ENCODE peak calls at places on chromosomes 13 and 19, in four cellular contexts. Q, G, B and F are unnamed samples.
A peak's percentile ranks its signal among the peaks of the same experiment; 100 is the strongest.

GRCh38 chr13:95367309-95367843 is 66.1 kb upstream of the ABCC4 start:
- DNase-seq in Q (no peak), G (no peak), B (no peak), F (no peak)

GRCh38 chr19:33234092-33234491 is 8.4 kb upstream of the SLC7A10 start:
- DNase-seq in Q (no peak), G (no peak), B (no peak), F (no peak)

GRCh38 chr13:45439781-45440462 is 21.7 kb upstream of the SLC25A30 start:
- DNase-seq in Q (peak; percentile 15), G (no peak), B (no peak), F (no peak)

GRCh38 chr13:33992891-33993336 is 175.0 kb downstream of the RFC3 start:
- DNase-seq in Q (no peak), G (no peak), B (no peak), F (no peak)

GRCh38 chr19:3679581-3679980 is 20.7 kb downstream of the PIP5K1C start:
- DNase-seq in Q (no peak), G (no peak), B (no peak), F (no peak)

GRCh38 chr19:23547816-23548430 is 139.1 kb downstream of the ZNF675 start:
- DNase-seq in Q (no peak), G (no peak), B (no peak), F (no peak)

GRCh38 chr19:47267350-47267759 is 7.3 kb upstream of the INAFM1 start:
- DNase-seq in Q (no peak), G (no peak), B (no peak), F (no peak)

GRCh38 chr13:78060966-78061365 is 142.3 kb upstream of the EDNRB start:
- DNase-seq in Q (no peak), G (no peak), B (no peak), F (no peak)

GRCh38 chr13:103952183-103952582 is 886.0 kb upstream of the SLC10A2 start:
- DNase-seq in Q (peak; percentile 25), G (no peak), B (no peak), F (no peak)

GRCh38 chr13:48402325-48402962 is 10.5 kb downstream of the LPAR6 start:
- DNase-seq in Q (peak; percentile 48), G (no peak), B (no peak), F (no peak)

GRCh38 chr19:35712910-35713845 is 4.6 kb upstream of the KMT2B start:
- DNase-seq in Q (no peak), G (no peak), B (no peak), F (no peak)

GRCh38 chr19:3073931-3074595 is 11.8 kb upstream of the TLE5 start:
- DNase-seq in Q (peak; percentile 49), G (no peak), B (no peak), F (no peak)

GRCh38 chr13:114034481-114034891 is 60.6 kb upstream of the C13orf46 start:
- DNase-seq in Q (peak; percentile 35), G (no peak), B (no peak), F (no peak)

GRCh38 chr19:58577581-58578429 is 4.7 kb upstream of the MZF1 start:
- DNase-seq in Q (no peak), G (peak; percentile 14), B (peak; percentile 6), F (no peak)

GRCh38 chr19:31356587-31357314 is 7.5 kb upstream of the TSHZ3 start:
- DNase-seq in Q (no peak), G (peak; percentile 40), B (peak; percentile 83), F (no peak)

GRCh38 chr19:58553799-58554493 is 959 bp downstream of the CHMP2A start:
- DNase-seq in Q (no peak), G (no peak), B (peak; percentile 49), F (no peak)

GRCh38 chr19:46970815-46971214 is 48.8 kb upstream of the NPAS1 start:
- DNase-seq in Q (peak; percentile 86), G (peak; percentile 79), B (no peak), F (no peak)

GRCh38 chr13:114110091-114110829 is 22.2 kb downstream of the RASA3 start:
- DNase-seq in Q (no peak), G (no peak), B (no peak), F (no peak)

GRCh38 chr13:113918981-113919646 is 54.8 kb downstream of the C13orf46 start:
- DNase-seq in Q (no peak), G (no peak), B (no peak), F (no peak)

GRCh38 chr13:99176309-99177276 is 24.1 kb upstream of the UBAC2 start:
- DNase-seq in Q (peak; percentile 63), G (peak; percentile 70), B (peak; percentile 91), F (no peak)

GRCh38 chr19:1814833-1815604 is 2.9 kb upstream of the ATP8B3 start:
- DNase-seq in Q (no peak), G (no peak), B (no peak), F (no peak)

GRCh38 chr19:47275866-47276461 is 1.3 kb downstream of the INAFM1 start:
- DNase-seq in Q (peak; percentile 78), G (peak; percentile 59), B (peak; percentile 62), F (no peak)

GRCh38 chr13:111360452-111360851 is 40.0 kb downstream of the TEX29 start:
- DNase-seq in Q (no peak), G (no peak), B (no peak), F (no peak)

GRCh38 chr13:102903659-102904407 is 58.0 kb downstream of the ERCC5 start:
- DNase-seq in Q (peak; percentile 44), G (no peak), B (peak; percentile 32), F (no peak)

GRCh38 chr13:21137696-21138095 is 38.7 kb downstream of the SKA3 start:
- DNase-seq in Q (peak; percentile 74), G (no peak), B (no peak), F (no peak)

GRCh38 chr13:75876371-75877050 is 240.4 kb downstream of the LMO7 start:
- DNase-seq in Q (peak; percentile 80), G (peak; percentile 49), B (peak; percentile 67), F (peak; percentile 21)

GRCh38 chr19:3196933-3197205 is 11.1 kb downstream of the NCLN start:
- DNase-seq in Q (no peak), G (no peak), B (no peak), F (no peak)

GRCh38 chr13:112668924-112669323 is 20.9 kb upstream of the ATP11A start:
- DNase-seq in Q (no peak), G (no peak), B (no peak), F (no peak)

GRCh38 chr13:23709521-23709920 is 139.3 kb downstream of the TNFRSF19 start:
- DNase-seq in Q (peak; percentile 32), G (no peak), B (no peak), F (no peak)

GRCh38 chr13:38519229-38519910 is 167.5 kb upstream of the FREM2 start:
- DNase-seq in Q (no peak), G (no peak), B (peak; percentile 26), F (no peak)

GRCh38 chr13:38514575-38514974 is 164.9 kb downstream of the UFM1 start:
- DNase-seq in Q (no peak), G (no peak), B (no peak), F (no peak)

GRCh38 chr13:38518328-38518727 is 168.5 kb upstream of the FREM2 start:
- DNase-seq in Q (no peak), G (no peak), B (no peak), F (no peak)

DNA sequence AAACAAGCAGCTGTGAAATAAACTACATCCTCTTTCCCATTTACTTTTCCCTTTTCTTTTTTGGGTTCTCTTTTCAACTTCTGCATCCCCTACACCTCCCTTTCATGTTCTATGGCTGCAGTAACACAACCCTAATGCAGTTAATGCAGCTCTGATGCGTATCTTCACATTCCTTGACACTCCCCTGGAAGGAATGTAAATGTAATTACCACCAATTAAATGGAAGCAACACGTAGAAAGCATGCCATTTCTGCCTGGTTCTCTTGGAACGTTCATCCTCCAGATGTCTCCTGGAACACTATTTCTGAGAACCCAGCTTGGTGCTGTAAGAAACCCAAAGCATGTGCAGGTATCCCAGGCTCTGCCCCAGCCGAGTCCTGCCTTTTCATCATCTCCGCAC is 166.8 kb upstream of the FREM2 start:
- DNase-seq in Q (no peak), G (no peak), B (no peak), F (no peak)
- H3K4me3 ChIP-seq in Q (no peak overlapping the region), G (no peak overlapping the region), B (no peak overlapping the region), F (no peak overlapping the region)

GRCh38 chr19:41221514-41222205 is 2.6 kb downstream of the AXL start:
- DNase-seq in Q (no peak), G (no peak), B (no peak), F (no peak)

GRCh38 chr19:41218615-41219507 is at the start of gene AXL:
- DNase-seq in Q (peak; percentile 70), G (peak; percentile 83), B (peak; percentile 64), F (peak; percentile 61)

GRCh38 chr19:41218249-41218614 is 791 bp upstream of the AXL start:
- DNase-seq in Q (no peak), G (no peak), B (no peak), F (no peak)

GRCh38 chr19:41222240-41222639 is 3.2 kb downstream of the AXL start:
- DNase-seq in Q (no peak), G (no peak), B (no peak), F (no peak)

DNA sequence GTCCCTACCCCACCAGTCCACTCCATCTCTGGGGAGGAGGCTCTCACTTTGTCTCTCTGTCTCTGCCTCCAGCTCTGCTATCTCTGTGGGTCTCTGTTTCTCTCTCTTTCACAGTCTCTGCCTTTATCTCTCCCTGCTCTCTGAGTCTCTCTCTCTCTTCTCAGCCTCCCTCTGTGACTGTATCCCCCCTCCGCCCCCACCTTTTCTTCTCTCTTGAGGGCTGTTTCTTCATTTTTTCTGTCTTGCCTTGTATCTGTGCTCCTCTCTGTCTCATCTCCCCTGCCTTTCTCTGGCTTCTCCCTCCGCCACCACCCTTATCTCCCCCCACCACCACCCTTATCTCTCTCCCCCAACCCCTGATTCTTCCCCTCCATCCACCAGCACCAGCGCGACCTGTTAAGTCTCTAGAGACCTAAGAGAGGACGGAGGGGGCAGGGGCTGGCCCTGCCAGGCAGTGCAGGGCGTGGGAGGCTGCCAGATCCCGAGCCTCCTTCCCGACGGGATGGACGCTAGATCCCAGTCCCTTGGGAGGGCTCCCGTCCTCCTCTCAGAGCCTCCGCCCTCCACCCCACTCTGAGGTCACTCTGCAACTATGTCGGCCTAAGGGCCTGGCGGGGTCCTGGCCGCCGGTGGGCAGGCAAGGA is 1.0 kb downstream of the AXL start:
- DNase-seq in Q (peak; percentile 60), G (peak; percentile 73), B (peak; percentile 26), F (no peak)
- H3K4me3 ChIP-seq in Q (peak overlapping the region; percentile 82), G (peak overlapping the region; percentile 75), B (no peak overlapping the region), F (peak overlapping the region; percentile 86)

GRCh38 chr13:36430247-36431203 is 1.8 kb upstream of the CCNA1 start:
- DNase-seq in Q (peak; percentile 65), G (no peak), B (no peak), F (no peak)
- H3K4me3 ChIP-seq in Q (peak overlapping the region; percentile 63), G (peak overlapping the region; percentile 20), B (no peak overlapping the region), F (no peak overlapping the region)

GRCh38 chr13:72198967-72199601 is 332.1 kb upstream of the DACH1 start:
- DNase-seq in Q (no peak), G (no peak), B (no peak), F (no peak)

GRCh38 chr13:72195044-72195704 is 328.2 kb upstream of the DACH1 start:
- DNase-seq in Q (no peak), G (no peak), B (no peak), F (no peak)

GRCh38 chr13:72198042-72198441 is 331.0 kb upstream of the DACH1 start:
- DNase-seq in Q (no peak), G (no peak), B (no peak), F (no peak)

GRCh38 chr13:72201726-72202125 is 334.7 kb upstream of the DACH1 start:
- DNase-seq in Q (no peak), G (no peak), B (no peak), F (no peak)

DNA sequence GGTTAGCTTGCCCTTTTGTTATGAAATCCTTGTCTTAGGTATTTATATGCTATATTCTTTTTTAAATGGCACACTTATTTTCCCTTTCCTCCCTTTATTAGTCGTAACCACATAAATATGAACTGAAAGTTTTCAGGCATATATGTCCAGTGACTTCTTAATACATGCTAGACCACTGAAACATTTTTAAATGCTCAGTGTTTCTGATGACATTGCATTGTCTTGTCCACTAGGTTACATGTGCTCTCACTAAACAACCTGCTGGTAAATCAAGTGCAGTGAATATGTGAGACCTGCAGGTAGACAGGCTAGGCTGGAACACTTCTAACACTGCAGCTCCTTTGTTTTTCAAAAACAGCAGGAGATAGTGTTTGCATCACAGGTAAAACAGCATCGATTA is 332.6 kb upstream of the DACH1 start:
- DNase-seq in Q (no peak), G (no peak), B (no peak), F (no peak)
- H3K4me3 ChIP-seq in Q (no peak overlapping the region), G (no peak overlapping the region), B (no peak overlapping the region), F (no peak overlapping the region)